ENCODE peak calls at places on chromosomes 16 and 17, in seven cellular contexts. Y is coronary artery, E is NCI-H460, J is GM04503, W is NCI-H774, S is ascending aorta, A is Kasumi-1. R is an unnamed sample.

GRCh38 chr16:86462334-86463084 is 47.8 kb upstream of the FOXF1 start:
- DNase-seq in Y (no peak), E (no peak), J (no peak), W (no peak), S (no peak), A (no peak), R (no peak)

GRCh38 chr17:75069783-75070182 is 18.0 kb upstream of the SLC16A5 start:
- DNase-seq in Y (no peak), E (peak; percentile 47), J (no peak), W (no peak), S (no peak), A (peak; percentile 65), R (no peak)

GRCh38 chr17:67824735-67825626 is at the start of gene BPTF:
- DNase-seq in Y (peak; percentile 92), E (peak; percentile 91), J (peak; percentile 34), W (peak; percentile 98), S (peak; percentile 46), A (peak; percentile 94), R (peak; percentile 59)

GRCh38 chr16:2032285-2033056 is 5.8 kb downstream of the NHERF2 start:
- DNase-seq in Y (no peak), E (no peak), J (no peak), W (no peak), S (no peak), A (no peak), R (no peak)

GRCh38 chr16:10961231-10961630 is 16.9 kb downstream of the CLEC16A start:
- DNase-seq in Y (no peak), E (no peak), J (peak; percentile 62), W (no peak), S (no peak), A (no peak), R (no peak)

GRCh38 chr17:81061027-81061426 is 26.1 kb downstream of the BAIAP2 start:
- DNase-seq in Y (no peak), E (no peak), J (no peak), W (no peak), S (no peak), A (no peak), R (no peak)

GRCh38 chr16:53355064-53355463 is 79.2 kb upstream of the RBL2 start:
- DNase-seq in Y (no peak), E (no peak), J (no peak), W (no peak), S (no peak), A (no peak), R (no peak)

GRCh38 chr17:41868568-41868967 is 3.3 kb upstream of the KLHL11 start:
- DNase-seq in Y (no peak), E (no peak), J (no peak), W (no peak), S (no peak), A (no peak), R (no peak)

GRCh38 chr16:26491271-26491670 is 575.5 kb upstream of the C16orf82 start:
- DNase-seq in Y (no peak), E (no peak), J (no peak), W (no peak), S (no peak), A (no peak), R (no peak)

GRCh38 chr16:28839899-28840298 is 6.2 kb downstream of the TUFM start:
- DNase-seq in Y (no peak), E (no peak), J (no peak), W (no peak), S (no peak), A (no peak), R (no peak)

GRCh38 chr17:3911271-3912053 is 4.8 kb downstream of the P2RX1 start:
- DNase-seq in Y (no peak), E (no peak), J (no peak), W (no peak), S (no peak), A (no peak), R (no peak)

GRCh38 chr16:84617068-84617630 is 729 bp downstream of the COTL1 start:
- DNase-seq in Y (no peak), E (no peak), J (no peak), W (no peak), S (no peak), A (no peak), R (no peak)

GRCh38 chr17:57284583-57284982 is 28.3 kb downstream of the MSI2 start:
- DNase-seq in Y (no peak), E (no peak), J (no peak), W (no peak), S (no peak), A (no peak), R (no peak)

R was measured in GF-D8.